ENCODE peak calls at places on chromosomes 1 and 21, in nine cellular contexts. V, R, B, M, L, A, T, W and F are unnamed samples.
A peak's percentile ranks its signal among the peaks of the same experiment; 100 is the strongest.

GRCh38 chr1:198496216-198497143 is 44.0 kb downstream of the ATP6V1G3 start:
- DNase-seq in A (no peak), W (no peak), R (no peak), B (no peak), T (no peak), V (peak; percentile 85), M (no peak), L (no peak), F (no peak)

GRCh38 chr1:210783925-210784324 is 350.0 kb downstream of the KCNH1 start:
- DNase-seq in M (no peak), A (no peak), R (no peak), B (no peak), L (no peak), V (no peak), W (no peak), T (no peak), F (no peak)

GRCh38 chr1:44828003-44828651 is 14.9 kb downstream of the PTCH2 start:
- DNase-seq in V (no peak), B (no peak), R (peak; percentile 38), L (no peak), T (no peak), W (peak; percentile 38), A (no peak), M (peak; percentile 42), F (no peak)

GRCh38 chr1:119544165-119544762 is 37.3 kb downstream of the HSD3B1 start:
- DNase-seq in B (no peak), R (no peak), L (no peak), V (no peak), M (peak; percentile 65), A (no peak), W (no peak), T (no peak), F (no peak)

GRCh38 chr1:208917719-208918118 is 665.8 kb upstream of the CAMK1G start:
- DNase-seq in R (no peak), M (no peak), W (no peak), V (no peak), T (no peak), L (no peak), A (no peak), B (no peak), F (no peak)

GRCh38 chr1:186980400-186980799 is 151.7 kb downstream of the PLA2G4A start:
- DNase-seq in A (no peak), L (no peak), W (no peak), M (no peak), B (no peak), R (no peak), V (peak; percentile 15), T (no peak), F (no peak)

GRCh38 chr1:245969274-245969673 is 537.8 kb downstream of the SMYD3 start:
- DNase-seq in B (no peak), W (no peak), R (no peak), M (no peak), A (no peak), T (no peak), L (no peak), V (peak; percentile 58), F (no peak)

GRCh38 chr1:66478116-66478515 is 55.8 kb upstream of the SGIP1 start:
- DNase-seq in L (no peak), R (no peak), W (no peak), T (no peak), A (no peak), B (no peak), M (no peak), V (peak; percentile 60), F (no peak)

GRCh38 chr1:30700528-30701265 is 22.7 kb downstream of the MATN1 start:
- DNase-seq in W (peak; percentile 60), R (peak; percentile 71), B (no peak), T (no peak), V (peak; percentile 42), M (no peak), L (no peak), A (peak; percentile 75), F (peak; percentile 57)

GRCh38 chr1:160077496-160077895 is 3.8 kb upstream of the KCNJ9 start:
- DNase-seq in V (no peak), B (no peak), W (no peak), M (no peak), A (no peak), T (no peak), R (no peak), L (no peak), F (no peak)

GRCh38 chr1:48917070-48917454 is 140.4 kb upstream of the BEND5 start:
- DNase-seq in L (no peak), R (no peak), W (no peak), A (no peak), M (no peak), B (no peak), T (no peak), V (no peak), F (no peak)

GRCh38 chr1:221794925-221795324 is 53.0 kb upstream of the DUSP10 start:
- DNase-seq in T (no peak), V (no peak), A (no peak), B (no peak), L (no peak), R (no peak), W (no peak), M (no peak), F (no peak)

GRCh38 chr1:33902486-33903209 is 38.8 kb downstream of the HMGB4 start:
- DNase-seq in L (no peak), T (no peak), M (no peak), B (no peak), R (no peak), W (no peak), V (no peak), A (peak; percentile 50), F (no peak)

GRCh38 chr1:91349524-91349923 is 55.1 kb downstream of the HFM1 start:
- DNase-seq in R (no peak), B (no peak), W (no peak), L (no peak), T (no peak), M (no peak), V (no peak), A (no peak), F (no peak)

GRCh38 chr1:221670081-221670480 is 71.8 kb downstream of the DUSP10 start:
- DNase-seq in A (no peak), T (no peak), L (no peak), B (no peak), W (no peak), M (no peak), V (no peak), R (no peak), F (no peak)

GRCh38 chr1:117735045-117735992 is 129.5 kb downstream of the TENT5C start:
- DNase-seq in B (no peak), L (no peak), V (peak; percentile 68), R (no peak), M (no peak), W (no peak), T (no peak), A (no peak), F (no peak)

GRCh38 chr1:215731699-215732098 is 164.6 kb downstream of the KCTD3 start:
- DNase-seq in V (no peak), R (no peak), M (no peak), W (no peak), B (no peak), A (no peak), T (no peak), L (no peak), F (no peak)

GRCh38 chr1:68221001-68221970 is 11.0 kb downstream of the WLS start:
- DNase-seq in V (no peak), R (no peak), T (no peak), W (no peak), A (no peak), M (no peak), B (no peak), L (no peak), F (no peak)
- H3K27ac ChIP-seq in V (no peak overlapping the region), R (no peak overlapping the region), T (no peak overlapping the region), W (no peak overlapping the region), A (no peak overlapping the region), M (no peak overlapping the region), B (no peak overlapping the region), L (peak overlapping the region; percentile 16), F (no peak overlapping the region)

GRCh38 chr1:53769184-53769583 is 30.2 kb upstream of the GLIS1 start:
- DNase-seq in L (no peak), M (no peak), W (no peak), T (no peak), A (no peak), R (no peak), V (no peak), B (no peak), F (no peak)

GRCh38 chr1:53766194-53766748 is 27.3 kb upstream of the GLIS1 start:
- DNase-seq in T (no peak), V (no peak), A (no peak), L (no peak), R (no peak), W (no peak), M (no peak), B (no peak), F (no peak)

GRCh38 chr1:53769780-53770179 is 30.8 kb upstream of the GLIS1 start:
- DNase-seq in T (no peak), W (no peak), L (no peak), A (no peak), M (no peak), R (no peak), B (no peak), V (no peak), F (no peak)

GRCh38 chr1:53765656-53766055 is 26.7 kb upstream of the GLIS1 start:
- DNase-seq in W (no peak), V (peak; percentile 54), T (no peak), L (no peak), A (no peak), B (no peak), M (no peak), R (no peak), F (no peak)

GRCh38 chr1:53766766-53767409 is 27.9 kb upstream of the GLIS1 start:
- DNase-seq in R (no peak), V (peak; percentile 61), T (no peak), L (no peak), W (no peak), B (no peak), M (no peak), A (no peak), F (no peak)
- H3K27ac ChIP-seq in R (no peak overlapping the region), V (peak overlapping the region; percentile 57), T (no peak overlapping the region), L (no peak overlapping the region), W (no peak overlapping the region), B (no peak overlapping the region), M (no peak overlapping the region), A (no peak overlapping the region), F (no peak overlapping the region)

GRCh38 chr1:150563340-150564038 is 14.3 kb downstream of the ADAMTSL4 start:
- DNase-seq in L (no peak), B (peak; percentile 82), T (no peak), R (no peak), V (no peak), A (no peak), W (no peak), M (no peak), F (no peak)
- H3K27ac ChIP-seq in L (peak overlapping the region; percentile 100), B (peak overlapping the region; percentile 99), T (peak overlapping the region; percentile 100), R (peak overlapping the region; percentile 95), V (no peak overlapping the region), A (peak overlapping the region; percentile 100), W (peak overlapping the region; percentile 96), M (no peak overlapping the region), F (peak overlapping the region; percentile 100)

DNA sequence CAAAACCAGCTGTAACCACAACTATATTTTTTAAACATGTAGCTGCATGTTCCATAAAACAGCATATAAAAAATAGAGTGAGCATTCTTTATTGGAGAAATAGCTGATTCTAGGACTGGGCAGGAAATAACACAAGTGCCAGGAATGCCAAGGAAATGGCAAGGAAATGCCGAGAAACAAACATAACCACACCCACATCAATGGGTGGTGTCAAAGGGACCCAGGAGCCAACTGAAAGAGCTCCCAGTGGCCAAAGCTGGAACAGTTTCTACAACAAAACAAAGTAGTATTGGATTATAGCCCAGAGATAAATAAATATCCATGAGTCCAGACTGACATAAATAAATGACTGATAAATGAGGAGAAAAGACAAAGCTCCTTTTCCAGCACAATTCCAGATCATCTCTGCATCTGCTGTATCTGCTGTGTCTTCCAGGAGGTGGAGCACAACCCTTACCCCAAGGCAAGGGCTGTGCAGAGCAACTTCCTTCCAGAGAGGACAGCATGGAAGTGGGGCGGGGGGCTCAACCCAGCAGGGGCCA is 28.1 kb downstream of the ADARB1 start:
- DNase-seq in V (peak; percentile 86), R (no peak), M (no peak), A (no peak), T (no peak), B (no peak), W (no peak), L (no peak), F (no peak)
- H3K27ac ChIP-seq in V (peak overlapping the region; percentile 65), R (no peak overlapping the region), M (no peak overlapping the region), A (peak overlapping the region; percentile 46), T (no peak overlapping the region), B (no peak overlapping the region), W (no peak overlapping the region), L (no peak overlapping the region), F (no peak overlapping the region)